ENCODE peak calls at places on chromosome 18, in seven cellular contexts. L is AG09319, S is AG10803, Y is fibroblast of lung, D is astrocyte of the spinal cord, P is IMR-90, Z is cardiac fibroblast. X is an unnamed sample.

GRCh38 chr18:73274812-73275621 is 407.2 kb upstream of the NETO1 start:
- DNase-seq in L (no peak), S (no peak), Y (no peak), D (no peak), P (no peak), Z (no peak), X (no peak)

GRCh38 chr18:58208207-58208944 is 164.3 kb downstream of the NEDD4L start:
- DNase-seq in L (no peak), S (peak; percentile 62), Y (peak; percentile 45), D (no peak), P (peak; percentile 67), Z (peak; percentile 44), X (peak; percentile 70)

GRCh38 chr18:54094474-54094873 is 130.0 kb downstream of the MBD2 start:
- DNase-seq in L (no peak), S (no peak), Y (no peak), D (no peak), P (no peak), Z (no peak), X (no peak)

GRCh38 chr18:23547306-23547705 is 39.0 kb downstream of the NPC1 start:
- DNase-seq in L (no peak), S (no peak), Y (no peak), D (no peak), P (no peak), Z (no peak), X (no peak)

GRCh38 chr18:52694804-52695203 is 354.8 kb downstream of the DCC start:
- DNase-seq in L (no peak), S (no peak), Y (peak; percentile 2), D (peak; percentile 12), P (no peak), Z (no peak), X (no peak)

GRCh38 chr18:44685296-44685695 is 4.6 kb downstream of the SETBP1 start:
- DNase-seq in L (no peak), S (no peak), Y (no peak), D (no peak), P (no peak), Z (no peak), X (no peak)

GRCh38 chr18:23484783-23485182 is 18.5 kb upstream of the RMC1 start:
- DNase-seq in L (no peak), S (no peak), Y (no peak), D (no peak), P (no peak), Z (no peak), X (no peak)

GRCh38 chr18:59202258-59202820 is 17.6 kb upstream of the GRP start:
- DNase-seq in L (no peak), S (no peak), Y (no peak), D (no peak), P (no peak), Z (no peak), X (no peak)

GRCh38 chr18:1227025-1227424 is 322.4 kb downstream of the ADCYAP1 start:
- DNase-seq in L (no peak), S (no peak), Y (no peak), D (no peak), P (no peak), Z (no peak), X (no peak)

GRCh38 chr18:33372442-33372841 is 68.1 kb downstream of the CCDC178 start:
- DNase-seq in L (no peak), S (no peak), Y (peak; percentile 17), D (peak; percentile 16), P (no peak), Z (no peak), X (no peak)

GRCh38 chr18:31652355-31652754 is 32.0 kb downstream of the B4GALT6 start:
- DNase-seq in L (no peak), S (no peak), Y (no peak), D (no peak), P (no peak), Z (no peak), X (no peak)

GRCh38 chr18:23302852-23303527 is 150.1 kb upstream of the RIOK3 start:
- DNase-seq in L (peak; percentile 49), S (peak; percentile 98), Y (peak; percentile 98), D (peak; percentile 94), P (peak; percentile 81), Z (peak; percentile 94), X (peak; percentile 86)

GRCh38 chr18:23105030-23105429 is 30.3 kb upstream of the CABLES1 start:
- DNase-seq in L (no peak), S (no peak), Y (no peak), D (no peak), P (no peak), Z (no peak), X (no peak)

GRCh38 chr18:50614838-50615237 is 55.0 kb downstream of the MAPK4 start:
- DNase-seq in L (no peak), S (peak; percentile 62), Y (no peak), D (no peak), P (no peak), Z (peak; percentile 33), X (peak; percentile 56)

GRCh38 chr18:59957957-59958356 is 58.2 kb downstream of the PMAIP1 start:
- DNase-seq in L (peak; percentile 1), S (peak; percentile 54), Y (peak; percentile 74), D (peak; percentile 68), P (peak; percentile 83), Z (peak; percentile 66), X (peak; percentile 68)

GRCh38 chr18:49230331-49230730 is 230.1 kb downstream of the DYM start:
- DNase-seq in L (no peak), S (peak; percentile 17), Y (peak; percentile 42), D (no peak), P (no peak), Z (peak; percentile 22), X (no peak)

GRCh38 chr18:9575558-9575957 is 38.8 kb downstream of the PPP4R1 start:
- DNase-seq in L (peak; percentile 73), S (peak; percentile 94), Y (peak; percentile 92), D (peak; percentile 94), P (peak; percentile 98), Z (peak; percentile 99), X (peak; percentile 97)

GRCh38 chr18:77220726-77221125 is 28.9 kb upstream of the GALR1 start:
- DNase-seq in L (no peak), S (no peak), Y (no peak), D (no peak), P (no peak), Z (no peak), X (no peak)
- TF ChIP-seq CTCF in L (no peak), S (no peak), Y (no peak), D (no peak), P (no peak), Z (no peak), X (no peak)

GRCh38 chr18:56565059-56565458 is 73.3 kb downstream of the TXNL1 start:
- DNase-seq in L (no peak), S (no peak), Y (no peak), D (no peak), P (no peak), Z (no peak), X (no peak)

GRCh38 chr18:56562479-56562878 is 75.9 kb downstream of the TXNL1 start:
- DNase-seq in L (no peak), S (no peak), Y (no peak), D (no peak), P (no peak), Z (no peak), X (no peak)

GRCh38 chr18:56565596-56566355 is 72.6 kb downstream of the TXNL1 start:
- DNase-seq in L (peak; percentile 91), S (peak; percentile 99), Y (peak; percentile 93), D (peak; percentile 43), P (peak; percentile 92), Z (peak; percentile 87), X (peak; percentile 97)

GRCh38 chr18:56560992-56561391 is 77.4 kb downstream of the TXNL1 start:
- DNase-seq in L (no peak), S (no peak), Y (no peak), D (no peak), P (no peak), Z (no peak), X (no peak)

GRCh38 chr18:56563568-56563967 is 74.8 kb downstream of the TXNL1 start:
- DNase-seq in L (no peak), S (no peak), Y (no peak), D (no peak), P (no peak), Z (no peak), X (no peak)
- TF ChIP-seq CTCF in L (peak; percentile 7), S (peak; percentile 10), Y (no peak), D (peak; percentile 34), P (peak; percentile 8), Z (no peak), X (peak; percentile 8)

DNA sequence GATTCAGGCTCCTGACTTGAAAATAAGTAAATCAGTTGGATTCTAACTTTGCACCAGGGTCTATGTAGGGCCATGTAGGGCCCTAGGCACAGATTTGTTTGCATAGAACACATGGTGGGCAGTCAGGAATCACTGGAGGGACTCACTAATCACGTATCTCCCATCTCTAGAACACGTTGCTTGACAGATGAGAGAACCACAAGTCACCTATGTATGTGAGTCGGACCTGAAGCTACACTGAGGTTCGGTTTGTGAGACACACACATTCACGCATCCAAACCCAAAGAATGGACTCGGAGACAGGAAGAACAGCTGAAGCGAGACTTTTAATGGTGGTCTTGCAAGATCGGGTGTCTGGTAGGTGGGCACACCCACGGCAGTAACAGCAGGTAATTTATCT is 157.0 kb downstream of the ZNF516 start:
- DNase-seq in L (no peak), S (no peak), Y (no peak), D (no peak), P (no peak), Z (no peak), X (no peak)
- TF ChIP-seq CTCF in L (no peak), S (no peak), Y (no peak), D (no peak), P (no peak), Z (no peak), X (no peak)

GRCh38 chr18:2997429-2997828 is 15.5 kb downstream of the LPIN2 start:
- DNase-seq in L (no peak), S (no peak), Y (no peak), D (no peak), P (no peak), Z (no peak), X (no peak)

GRCh38 chr18:2992995-2993877 is 19.7 kb downstream of the LPIN2 start:
- DNase-seq in L (no peak), S (no peak), Y (no peak), D (no peak), P (no peak), Z (no peak), X (no peak)

GRCh38 chr18:2997846-2998599 is 14.9 kb downstream of the LPIN2 start:
- DNase-seq in L (no peak), S (no peak), Y (peak; percentile 28), D (no peak), P (no peak), Z (no peak), X (no peak)

GRCh38 chr18:2994190-2994589 is 18.8 kb downstream of the LPIN2 start:
- DNase-seq in L (no peak), S (no peak), Y (no peak), D (no peak), P (no peak), Z (no peak), X (no peak)

DNA sequence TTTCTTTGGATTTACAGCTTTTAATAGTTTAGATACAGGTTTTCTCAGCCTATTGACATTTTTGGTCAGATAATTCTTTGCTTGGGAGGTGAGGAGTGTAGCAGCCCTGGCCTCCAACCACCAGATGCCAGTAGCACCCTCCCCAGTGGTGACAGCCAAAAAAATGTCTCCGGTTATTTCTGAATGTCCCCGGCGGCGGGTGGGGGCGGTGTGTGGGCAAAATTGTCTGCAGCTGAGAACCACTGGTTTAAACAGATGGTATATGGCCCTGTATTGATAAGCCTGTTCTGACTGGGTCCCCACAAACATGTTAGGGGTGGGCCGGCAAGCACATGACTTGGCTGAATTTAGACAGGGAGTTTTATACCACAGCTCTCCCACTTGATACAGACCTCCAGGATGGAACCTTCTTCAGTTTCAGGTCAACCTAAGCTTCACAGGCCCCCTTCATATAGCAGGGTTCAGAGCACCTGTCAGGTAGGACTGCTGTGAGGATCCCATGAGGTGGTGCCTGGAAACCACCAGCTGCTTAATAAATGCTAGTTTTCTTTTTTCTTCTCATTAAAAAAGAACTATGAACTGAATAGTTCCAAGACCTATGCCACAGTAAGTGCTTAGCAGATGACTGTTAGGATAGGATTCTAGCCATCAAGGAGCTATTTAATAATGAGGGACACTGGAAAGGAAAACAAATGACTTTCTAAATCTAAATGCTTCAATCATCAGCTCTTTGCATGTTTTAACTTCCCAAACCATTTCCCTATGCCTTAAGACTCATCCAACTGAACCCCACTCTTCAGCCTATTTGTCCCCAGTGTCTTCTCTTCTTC is 18.1 kb downstream of the LPIN2 start:
- DNase-seq in L (no peak), S (peak; percentile 39), Y (no peak), D (no peak), P (no peak), Z (no peak), X (no peak)
- TF ChIP-seq CTCF in L (no peak), S (peak; percentile 11), Y (no peak), D (no peak), P (peak; percentile 19), Z (peak; percentile 21), X (peak; percentile 22)

X was measured in fibroblast of mammary gland.